ENCODE peak calls at places on chromosomes 4 and X, in five cellular contexts. H is mucosa of descending colon, I is testis, K is psoas muscle, Y is left ventricle myocardium inferior. E is an unnamed sample.
A peak's percentile ranks its signal among the peaks of the same experiment; 100 is the strongest.

GRCh38 chr4:139501531-139502311 is 47.8 kb downstream of the RAB33B start:
- DNase-seq in H (no peak), I (no peak), K (no peak), Y (no peak), E (no peak)

GRCh38 chrX:110268875-110269274 is 49.0 kb downstream of the AMMECR1 start:
- DNase-seq in H (no peak), I (no peak), K (no peak), Y (no peak), E (no peak)

GRCh38 chr4:77950204-77950603 is 87.6 kb downstream of the MRPL1 start:
- DNase-seq in H (no peak), I (no peak), K (no peak), Y (no peak), E (no peak)

GRCh38 chr4:56086073-56086521 is 137.4 kb downstream of the CEP135 start:
- DNase-seq in H (no peak), I (no peak), K (no peak), Y (no peak), E (no peak)

GRCh38 chrX:25810202-25810601 is 327.9 kb upstream of the MAGEB18 start:
- DNase-seq in H (no peak), I (no peak), K (no peak), Y (no peak), E (no peak)

GRCh38 chr4:118417325-118417724 is 64.5 kb upstream of the PRSS12 start:
- DNase-seq in H (no peak), I (no peak), K (no peak), Y (no peak), E (no peak)

GRCh38 chr4:37219251-37219650 is 25.3 kb upstream of the NWD2 start:
- DNase-seq in H (no peak), I (no peak), K (no peak), Y (no peak), E (no peak)

GRCh38 chr4:110629780-110630500 is 7.1 kb upstream of the PITX2 start:
- DNase-seq in H (no peak), I (no peak), K (no peak), Y (no peak), E (no peak)

GRCh38 chr4:76630748-76631147 is 195.7 kb downstream of the SHROOM3 start:
- DNase-seq in H (no peak), I (no peak), K (no peak), Y (no peak), E (no peak)

GRCh38 chrX:9948406-9948805 is 18.8 kb upstream of the CLDN34 start:
- DNase-seq in H (no peak), I (no peak), K (no peak), Y (no peak), E (no peak)

GRCh38 chr4:146278986-146279385 is 64.6 kb downstream of the REELD1 start:
- DNase-seq in H (no peak), I (no peak), K (no peak), Y (no peak), E (no peak)

GRCh38 chr4:108417923-108418322 is 202.5 kb upstream of the RPL34 start:
- DNase-seq in H (no peak), I (no peak), K (no peak), Y (no peak), E (no peak)

GRCh38 chr4:71333960-71334951 is 4.6 kb upstream of the SLC4A4 start:
- DNase-seq in H (no peak), I (no peak), K (no peak), Y (no peak), E (no peak)

GRCh38 chr4:7042697-7043464 is at the start of gene TADA2B:
- DNase-seq in H (peak; percentile 95), I (peak; percentile 97), K (peak; percentile 98), Y (peak; percentile 97), E (peak; percentile 98)
- TF ChIP-seq CTCF in H (no peak), I (peak; percentile 95), K (peak; percentile 54), Y (peak; percentile 60), E (peak; percentile 33)

GRCh38 chrX:153969904-153970397 is 1.7 kb downstream of the HCFC1 start:
- DNase-seq in H (no peak), I (peak; percentile 43), K (no peak), Y (no peak), E (peak; percentile 55)
- H3K4me1 ChIP-seq in H (peaks cover 21% of the 10 kb centered on the region), I (peaks cover 15% of the 10 kb centered on the region), K (peaks cover 50% of the 10 kb centered on the region), Y (peaks cover 67% of the 10 kb centered on the region), E (no peaks in the 10 kb centered on the region)

GRCh38 chr4:154467886-154468285 is 23.7 kb downstream of the DCHS2 start:
- DNase-seq in H (no peak), I (no peak), K (no peak), Y (no peak), E (no peak)

GRCh38 chr4:154471924-154472323 is 19.7 kb downstream of the DCHS2 start:
- DNase-seq in H (no peak), I (no peak), K (no peak), Y (no peak), E (peak; percentile 56)

GRCh38 chr4:154473497-154473896 is 18.1 kb downstream of the DCHS2 start:
- DNase-seq in H (no peak), I (no peak), K (no peak), Y (no peak), E (no peak)

GRCh38 chr4:154472870-154473269 is 18.7 kb downstream of the DCHS2 start:
- DNase-seq in H (no peak), I (no peak), K (no peak), Y (no peak), E (no peak)

GRCh38 chr4:154471032-154471431 is 20.6 kb downstream of the DCHS2 start:
- DNase-seq in H (no peak), I (no peak), K (no peak), Y (no peak), E (no peak)
- TF ChIP-seq CTCF in H (no peak), I (no peak), K (no peak), Y (no peak), E (no peak)

GRCh38 chr4:8540072-8540471 is 40.1 kb upstream of the GPR78 start:
- DNase-seq in H (no peak), I (no peak), K (no peak), Y (no peak), E (no peak)
- H3K4me1 ChIP-seq in H (no peaks in the 10 kb centered on the region), I (peaks cover 7% of the 10 kb centered on the region), K (no peaks in the 10 kb centered on the region), Y (peaks cover 4% of the 10 kb centered on the region), E (no peaks in the 10 kb centered on the region)